ENCODE peak calls at places on chromosomes 3 and 15, in eight cellular contexts. One of them, this sample, is unnamed.

GRCh38 chr3:109643590-109643989 is 306.2 kb upstream of the DPPA4 start:
- DNase-seq in NB4: peak
- DNase-seq in SK-N-SH: no peak
- DNase-seq in HCT116: peak
- DNase-seq in A549: peak
- DNase-seq in HepG2: peak
- DNase-seq in K562: no peak
- DNase-seq in endothelial cell of umbilical vein: no peak
- DNase-seq in this sample: no peak

GRCh38 chr3:139292933-139293664 is 50.7 kb upstream of the MRPS22 start:
- DNase-seq in NB4: no peak
- DNase-seq in SK-N-SH: no peak
- DNase-seq in HCT116: no peak
- DNase-seq in A549: peak
- DNase-seq in HepG2: peak
- DNase-seq in K562: no peak
- DNase-seq in endothelial cell of umbilical vein: no peak
- DNase-seq in this sample: no peak

GRCh38 chr3:184237211-184237610 is 7.8 kb downstream of the VWA5B2 start:
- DNase-seq in NB4: no peak
- DNase-seq in SK-N-SH: peak
- DNase-seq in HCT116: no peak
- DNase-seq in A549: no peak
- DNase-seq in HepG2: no peak
- DNase-seq in K562: no peak
- DNase-seq in endothelial cell of umbilical vein: no peak
- DNase-seq in this sample: no peak

GRCh38 chr3:43995078-43995928 is 246.4 kb upstream of the TOPAZ1 start:
- DNase-seq in NB4: no peak
- DNase-seq in SK-N-SH: peak
- DNase-seq in HCT116: no peak
- DNase-seq in A549: peak
- DNase-seq in HepG2: no peak
- DNase-seq in K562: no peak
- DNase-seq in endothelial cell of umbilical vein: no peak
- DNase-seq in this sample: peak

GRCh38 chr15:89439764-89440163 is 56.6 kb downstream of the RHCG start:
- DNase-seq in NB4: no peak
- DNase-seq in SK-N-SH: no peak
- DNase-seq in HCT116: no peak
- DNase-seq in A549: no peak
- DNase-seq in HepG2: no peak
- DNase-seq in K562: no peak
- DNase-seq in endothelial cell of umbilical vein: no peak
- DNase-seq in this sample: no peak

GRCh38 chr3:141845407-141846049 is 30.9 kb upstream of the ATP1B3 start:
- DNase-seq in NB4: peak
- DNase-seq in SK-N-SH: no peak
- DNase-seq in HCT116: no peak
- DNase-seq in A549: no peak
- DNase-seq in HepG2: no peak
- DNase-seq in K562: no peak
- DNase-seq in endothelial cell of umbilical vein: no peak
- DNase-seq in this sample: peak

GRCh38 chr3:30658328-30659052 is 52.1 kb downstream of the TGFBR2 start:
- DNase-seq in NB4: peak
- DNase-seq in SK-N-SH: no peak
- DNase-seq in HCT116: peak
- DNase-seq in A549: peak
- DNase-seq in HepG2: peak
- DNase-seq in K562: no peak
- DNase-seq in endothelial cell of umbilical vein: peak
- DNase-seq in this sample: no peak

GRCh38 chr3:46239301-46239938 is 2.8 kb upstream of the CCR3 start:
- DNase-seq in NB4: peak
- DNase-seq in SK-N-SH: no peak
- DNase-seq in HCT116: no peak
- DNase-seq in A549: no peak
- DNase-seq in HepG2: no peak
- DNase-seq in K562: no peak
- DNase-seq in endothelial cell of umbilical vein: no peak
- DNase-seq in this sample: no peak

GRCh38 chr15:85826756-85827515 is 32.2 kb upstream of the KLHL25 start:
- DNase-seq in NB4: no peak
- DNase-seq in SK-N-SH: no peak
- DNase-seq in HCT116: no peak
- DNase-seq in A549: no peak
- DNase-seq in HepG2: no peak
- DNase-seq in K562: no peak
- DNase-seq in endothelial cell of umbilical vein: no peak
- DNase-seq in this sample: no peak

GRCh38 chr3:43223670-43224364 is 62.5 kb upstream of the SNRK start:
- DNase-seq in NB4: peak
- DNase-seq in SK-N-SH: no peak
- DNase-seq in HCT116: no peak
- DNase-seq in A549: no peak
- DNase-seq in HepG2: no peak
- DNase-seq in K562: no peak
- DNase-seq in endothelial cell of umbilical vein: peak
- DNase-seq in this sample: no peak

GRCh38 chr15:83446904-83447708 is at the start of gene SH3GL3:
- DNase-seq in NB4: no peak
- DNase-seq in SK-N-SH: peak
- DNase-seq in HCT116: peak
- DNase-seq in A549: peak
- DNase-seq in HepG2: no peak
- DNase-seq in K562: peak
- DNase-seq in endothelial cell of umbilical vein: peak
- DNase-seq in this sample: peak

GRCh38 chr3:10041034-10041433 is 14.8 kb downstream of the FANCD2 start:
- DNase-seq in NB4: no peak
- DNase-seq in SK-N-SH: no peak
- DNase-seq in HCT116: no peak
- DNase-seq in A549: no peak
- DNase-seq in HepG2: no peak
- DNase-seq in K562: no peak
- DNase-seq in endothelial cell of umbilical vein: no peak
- DNase-seq in this sample: no peak

GRCh38 chr3:161630791-161631190 is 134.2 kb downstream of the OTOL1 start:
- DNase-seq in NB4: peak
- DNase-seq in SK-N-SH: no peak
- DNase-seq in HCT116: no peak
- DNase-seq in A549: no peak
- DNase-seq in HepG2: no peak
- DNase-seq in K562: no peak
- DNase-seq in endothelial cell of umbilical vein: no peak
- DNase-seq in this sample: peak

GRCh38 chr15:85889956-85890619 is 95.4 kb upstream of the KLHL25 start:
- DNase-seq in NB4: no peak
- DNase-seq in SK-N-SH: no peak
- DNase-seq in HCT116: no peak
- DNase-seq in A549: no peak
- DNase-seq in HepG2: no peak
- DNase-seq in K562: no peak
- DNase-seq in endothelial cell of umbilical vein: no peak
- DNase-seq in this sample: no peak

GRCh38 chr15:74206801-74207281 is 4.3 kb upstream of the STRA6 start:
- DNase-seq in NB4: no peak
- DNase-seq in SK-N-SH: no peak
- DNase-seq in HCT116: no peak
- DNase-seq in A549: no peak
- DNase-seq in HepG2: no peak
- DNase-seq in K562: no peak
- DNase-seq in endothelial cell of umbilical vein: no peak
- DNase-seq in this sample: no peak

GRCh38 chr3:124829175-124829818 is 57.9 kb downstream of the ITGB5 start:
- DNase-seq in NB4: no peak
- DNase-seq in SK-N-SH: no peak
- DNase-seq in HCT116: no peak
- DNase-seq in A549: no peak
- DNase-seq in HepG2: no peak
- DNase-seq in K562: no peak
- DNase-seq in endothelial cell of umbilical vein: no peak
- DNase-seq in this sample: no peak

GRCh38 chr3:111601810-111602209 is 6.7 kb upstream of the ZBED2 start:
- DNase-seq in NB4: no peak
- DNase-seq in SK-N-SH: no peak
- DNase-seq in HCT116: no peak
- DNase-seq in A549: peak
- DNase-seq in HepG2: no peak
- DNase-seq in K562: no peak
- DNase-seq in endothelial cell of umbilical vein: no peak
- DNase-seq in this sample: no peak

GRCh38 chr3:188091746-188092145 is 62.2 kb upstream of the LPP start:
- DNase-seq in NB4: no peak
- DNase-seq in SK-N-SH: no peak
- DNase-seq in HCT116: no peak
- DNase-seq in A549: no peak
- DNase-seq in HepG2: no peak
- DNase-seq in K562: no peak
- DNase-seq in endothelial cell of umbilical vein: no peak
- DNase-seq in this sample: no peak

GRCh38 chr3:52461874-52462273 is 6.5 kb downstream of the NISCH start:
- DNase-seq in NB4: no peak
- DNase-seq in SK-N-SH: no peak
- DNase-seq in HCT116: no peak
- DNase-seq in A549: no peak
- DNase-seq in HepG2: no peak
- DNase-seq in K562: no peak
- DNase-seq in endothelial cell of umbilical vein: no peak
- DNase-seq in this sample: no peak
- TF ChIP-seq MAX in NB4: no peak
- TF ChIP-seq MAX in SK-N-SH: no peak
- TF ChIP-seq MAX in HCT116: no peak
- TF ChIP-seq MAX in A549: no peak
- TF ChIP-seq MAX in HepG2: no peak
- TF ChIP-seq MAX in K562: no peak
- TF ChIP-seq MAX in endothelial cell of umbilical vein: no peak
- TF ChIP-seq MAX in this sample: no peak

GRCh38 chr3:90080988-90081387 is 973.6 kb downstream of the EPHA3 start:
- DNase-seq in NB4: no peak
- DNase-seq in SK-N-SH: no peak
- DNase-seq in HCT116: no peak
- DNase-seq in A549: no peak
- DNase-seq in HepG2: no peak
- DNase-seq in K562: no peak
- DNase-seq in endothelial cell of umbilical vein: no peak
- DNase-seq in this sample: no peak
- TF ChIP-seq MAX in NB4: no peak
- TF ChIP-seq MAX in SK-N-SH: no peak
- TF ChIP-seq MAX in HCT116: no peak
- TF ChIP-seq MAX in A549: no peak
- TF ChIP-seq MAX in HepG2: no peak
- TF ChIP-seq MAX in K562: no peak
- TF ChIP-seq MAX in endothelial cell of umbilical vein: no peak
- TF ChIP-seq MAX in this sample: no peak

GRCh38 chr3:23650371-23651140 is 155.2 kb upstream of the UBE2E1 start:
- DNase-seq in NB4: peak
- DNase-seq in SK-N-SH: no peak
- DNase-seq in HCT116: no peak
- DNase-seq in A549: peak
- DNase-seq in HepG2: no peak
- DNase-seq in K562: no peak
- DNase-seq in endothelial cell of umbilical vein: peak
- DNase-seq in this sample: no peak
- TF ChIP-seq MAX in NB4: peak
- TF ChIP-seq MAX in SK-N-SH: no peak
- TF ChIP-seq MAX in HCT116: peak
- TF ChIP-seq MAX in A549: peak
- TF ChIP-seq MAX in HepG2: no peak
- TF ChIP-seq MAX in K562: no peak
- TF ChIP-seq MAX in endothelial cell of umbilical vein: no peak
- TF ChIP-seq MAX in this sample: no peak

GRCh38 chr3:58731673-58732072 is 65.1 kb upstream of the FAM3D start:
- DNase-seq in NB4: no peak
- DNase-seq in SK-N-SH: no peak
- DNase-seq in HCT116: no peak
- DNase-seq in A549: no peak
- DNase-seq in HepG2: no peak
- DNase-seq in K562: no peak
- DNase-seq in endothelial cell of umbilical vein: no peak
- DNase-seq in this sample: no peak

GRCh38 chr3:58742239-58742638 is 75.7 kb upstream of the FAM3D start:
- DNase-seq in NB4: no peak
- DNase-seq in SK-N-SH: no peak
- DNase-seq in HCT116: no peak
- DNase-seq in A549: no peak
- DNase-seq in HepG2: no peak
- DNase-seq in K562: no peak
- DNase-seq in endothelial cell of umbilical vein: no peak
- DNase-seq in this sample: no peak

GRCh38 chr3:58743296-58743695 is 76.7 kb upstream of the FAM3D start:
- DNase-seq in NB4: no peak
- DNase-seq in SK-N-SH: no peak
- DNase-seq in HCT116: no peak
- DNase-seq in A549: no peak
- DNase-seq in HepG2: no peak
- DNase-seq in K562: no peak
- DNase-seq in endothelial cell of umbilical vein: no peak
- DNase-seq in this sample: no peak

GRCh38 chr3:58737644-58738043 is 71.1 kb upstream of the FAM3D start:
- DNase-seq in NB4: no peak
- DNase-seq in SK-N-SH: no peak
- DNase-seq in HCT116: no peak
- DNase-seq in A549: no peak
- DNase-seq in HepG2: no peak
- DNase-seq in K562: no peak
- DNase-seq in endothelial cell of umbilical vein: no peak
- DNase-seq in this sample: no peak
- TF ChIP-seq MAX in NB4: no peak
- TF ChIP-seq MAX in SK-N-SH: no peak
- TF ChIP-seq MAX in HCT116: no peak
- TF ChIP-seq MAX in A549: no peak
- TF ChIP-seq MAX in HepG2: no peak
- TF ChIP-seq MAX in K562: no peak
- TF ChIP-seq MAX in endothelial cell of umbilical vein: no peak
- TF ChIP-seq MAX in this sample: no peak

GRCh38 chr3:71400986-71401451 is 182.5 kb downstream of the FOXP1 start:
- DNase-seq in NB4: no peak
- DNase-seq in SK-N-SH: peak
- DNase-seq in HCT116: no peak
- DNase-seq in A549: no peak
- DNase-seq in HepG2: peak
- DNase-seq in K562: peak
- DNase-seq in endothelial cell of umbilical vein: no peak
- DNase-seq in this sample: no peak
- TF ChIP-seq MAX in NB4: no peak
- TF ChIP-seq MAX in SK-N-SH: no peak
- TF ChIP-seq MAX in HCT116: no peak
- TF ChIP-seq MAX in A549: no peak
- TF ChIP-seq MAX in HepG2: no peak
- TF ChIP-seq MAX in K562: no peak
- TF ChIP-seq MAX in endothelial cell of umbilical vein: no peak
- TF ChIP-seq MAX in this sample: no peak

GRCh38 chr3:150055332-150055731 is 84.6 kb upstream of the PFN2 start:
- DNase-seq in NB4: no peak
- DNase-seq in SK-N-SH: no peak
- DNase-seq in HCT116: no peak
- DNase-seq in A549: no peak
- DNase-seq in HepG2: no peak
- DNase-seq in K562: no peak
- DNase-seq in endothelial cell of umbilical vein: no peak
- DNase-seq in this sample: no peak
- TF ChIP-seq MAX in NB4: no peak
- TF ChIP-seq MAX in SK-N-SH: no peak
- TF ChIP-seq MAX in HCT116: no peak
- TF ChIP-seq MAX in A549: no peak
- TF ChIP-seq MAX in HepG2: no peak
- TF ChIP-seq MAX in K562: no peak
- TF ChIP-seq MAX in endothelial cell of umbilical vein: no peak
- TF ChIP-seq MAX in this sample: no peak